ENCODE peak calls at places on chromosomes 11 and 22, in five cellular contexts. D is GM10248, G is Calu3, R is glutamatergic neuron, K is SK-N-SH. O is an unnamed sample.

GRCh38 chr11:99370557-99371200 is 349.9 kb downstream of the CNTN5 start:
- DNase-seq in D (no peak), G (peak; percentile 4), R (peak; percentile 41), K (no peak), O (no peak)

GRCh38 chr11:26958005-26958404 is 35.9 kb upstream of the FIBIN start:
- DNase-seq in D (no peak), G (no peak), R (no peak), K (no peak), O (no peak)

GRCh38 chr11:111535281-111535680 is 5.2 kb upstream of the LAYN start:
- DNase-seq in D (no peak), G (no peak), R (no peak), K (no peak), O (no peak)

GRCh38 chr11:17978553-17979287 is 34.1 kb downstream of the SERGEF start:
- DNase-seq in D (peak; percentile 49), G (peak; percentile 69), R (peak; percentile 83), K (peak; percentile 61), O (peak; percentile 41)

GRCh38 chr11:27201454-27202302 is 161.1 kb downstream of the BBOX1 start:
- DNase-seq in D (no peak), G (peak; percentile 88), R (no peak), K (peak; percentile 47), O (no peak)

GRCh38 chr11:129709801-129710398 is 105.7 kb upstream of the TMEM45B start:
- DNase-seq in D (no peak), G (no peak), R (no peak), K (no peak), O (no peak)

GRCh38 chr11:27722117-27722844 is 22.0 kb upstream of the BDNF start:
- DNase-seq in D (peak; percentile 25), G (peak; percentile 27), R (peak; percentile 47), K (peak; percentile 64), O (peak; percentile 70)

GRCh38 chr11:34266987-34267386 is 90.8 kb downstream of the ABTB2 start:
- DNase-seq in D (no peak), G (no peak), R (no peak), K (no peak), O (no peak)

GRCh38 chr11:76307978-76308747 is 72.8 kb downstream of the THAP12 start:
- DNase-seq in D (no peak), G (no peak), R (no peak), K (no peak), O (no peak)

GRCh38 chr11:106956887-106957505 is 61.3 kb downstream of the GUCY1A2 start:
- DNase-seq in D (no peak), G (no peak), R (peak; percentile 58), K (no peak), O (no peak)

GRCh38 chr11:77596626-77597025 is 6.9 kb downstream of the AQP11 start:
- DNase-seq in D (no peak), G (no peak), R (no peak), K (no peak), O (no peak)

GRCh38 chr11:130295657-130296056 is 19.1 kb downstream of the ZBTB44 start:
- DNase-seq in D (no peak), G (no peak), R (no peak), K (no peak), O (no peak)

GRCh38 chr11:76695767-76696166 is 25.2 kb upstream of the LRRC32 start:
- DNase-seq in D (no peak), G (no peak), R (no peak), K (no peak), O (no peak)

GRCh38 chr22:36328635-36329216 is 59.0 kb downstream of the MYH9 start:
- DNase-seq in D (no peak), G (no peak), R (peak; percentile 38), K (no peak), O (peak; percentile 77)

GRCh38 chr11:81059356-81059755 is 1618.5 kb upstream of the TENM4 start:
- DNase-seq in D (no peak), G (no peak), R (no peak), K (no peak), O (no peak)

GRCh38 chr11:3853935-3854659 is 1.4 kb upstream of the STIM1 start:
- DNase-seq in D (no peak), G (no peak), R (no peak), K (no peak), O (peak; percentile 85)

GRCh38 chr11:66268953-66269906 is 791 bp downstream of the RAB1B start:
- DNase-seq in D (no peak), G (peak; percentile 40), R (peak; percentile 32), K (peak; percentile 58), O (peak; percentile 27)

GRCh38 chr22:17842386-17842785 is 68.1 kb upstream of the BID start:
- DNase-seq in D (peak; percentile 39), G (no peak), R (no peak), K (no peak), O (peak; percentile 67)

GRCh38 chr11:122309262-122309925 is 193.4 kb upstream of the BLID start:
- DNase-seq in D (no peak), G (no peak), R (no peak), K (no peak), O (no peak)

GRCh38 chr11:3111919-3112690 is 53.0 kb downstream of the OSBPL5 start:
- DNase-seq in D (no peak), G (no peak), R (no peak), K (no peak), O (no peak)

GRCh38 chr11:47987310-47987709 is 7.0 kb downstream of the PTPRJ start:
- DNase-seq in D (peak; percentile 31), G (no peak), R (no peak), K (no peak), O (no peak)

GRCh38 chr22:41237707-41238569 is 2.8 kb downstream of the CHADL start:
- DNase-seq in D (peak; percentile 91), G (peak; percentile 90), R (peak; percentile 66), K (peak; percentile 61), O (peak; percentile 86)
- TF ChIP-seq CTCF in D (peak; percentile 89), G (no peak), R (peak; percentile 19), K (no peak), O (peak; percentile 12)

GRCh38 chr11:134101292-134101691 is 32.4 kb downstream of the JAM3 start:
- DNase-seq in D (no peak), G (no peak), R (no peak), K (no peak), O (no peak)

GRCh38 chr11:134100171-134100570 is 31.3 kb downstream of the JAM3 start:
- DNase-seq in D (no peak), G (no peak), R (no peak), K (no peak), O (no peak)

GRCh38 chr11:134097146-134097545 is 28.3 kb downstream of the JAM3 start:
- DNase-seq in D (no peak), G (no peak), R (no peak), K (no peak), O (no peak)

GRCh38 chr11:134098566-134099184 is 29.8 kb downstream of the JAM3 start:
- DNase-seq in D (peak; percentile 22), G (no peak), R (no peak), K (no peak), O (no peak)
- TF ChIP-seq CTCF in D (peak; percentile 50), G (peak; percentile 31), R (no peak), K (no peak), O (peak; percentile 19)

GRCh38 chr22:37330200-37331033 is 48.1 kb downstream of the CYTH4 start:
- DNase-seq in D (peak; percentile 75), G (peak; percentile 92), R (peak; percentile 90), K (peak; percentile 86), O (peak; percentile 76)
- TF ChIP-seq CTCF in D (no peak), G (peak; percentile 51), R (peak; percentile 21), K (peak; percentile 30), O (no peak)

DNA sequence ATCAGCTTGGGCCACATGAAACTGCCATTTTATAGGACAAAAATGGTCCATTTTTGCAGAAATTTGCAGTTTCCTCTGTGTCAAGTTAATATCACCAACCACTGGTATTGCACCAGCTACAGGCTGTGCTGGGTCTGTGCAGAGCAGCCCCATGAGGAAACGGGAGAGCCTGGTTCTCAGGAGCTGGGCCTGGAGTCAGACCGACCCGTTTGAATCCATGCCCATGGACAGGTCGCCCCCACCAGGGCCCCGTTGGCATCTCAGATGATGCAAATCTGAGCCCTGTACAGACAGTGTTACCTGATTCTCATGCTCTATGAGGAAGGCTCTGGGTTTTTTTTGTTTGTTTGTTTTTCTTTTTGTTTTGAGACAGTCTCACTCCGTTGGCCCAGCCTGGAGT is 9.8 kb upstream of the SEC14L6 start:
- DNase-seq in D (no peak), G (peak; percentile 32), R (no peak), K (peak; percentile 57), O (peak; percentile 21)
- TF ChIP-seq CTCF in D (no peak), G (no peak), R (no peak), K (peak; percentile 10), O (no peak)

GRCh38 chr11:58046231-58046630 is 15.5 kb downstream of the OR6Q1 start:
- DNase-seq in D (no peak), G (no peak), R (no peak), K (no peak), O (no peak)
- TF ChIP-seq CTCF in D (no peak), G (no peak), R (no peak), K (no peak), O (no peak)

GRCh38 chr11:104333977-104334376 is 170.0 kb upstream of the PDGFD start:
- DNase-seq in D (no peak), G (no peak), R (peak; percentile 26), K (no peak), O (peak; percentile 16)
- TF ChIP-seq CTCF in D (no peak), G (no peak), R (peak; percentile 66), K (peak; percentile 55), O (peak; percentile 37)